ENCODE peak calls at places on chromosome 1, in four cellular contexts. D is DMS153; S is activated CD4-positive, alpha-beta T cell treated with anti-CD3 and anti-CD28 coated beads for 4 hours; G is fibroblast of the conjunctiva. I is an unnamed sample.

GRCh38 chr1:221812088-221812752 is 70.3 kb upstream of the DUSP10 start:
- DNase-seq in D (no peak), S (no peak), G (no peak), I (no peak)

GRCh38 chr1:159009704-159010361 is at the start of gene IFI16:
- DNase-seq in D (peak; percentile 66), S (peak; percentile 67), G (peak; percentile 92), I (no peak)

GRCh38 chr1:4658643-4659042 is 4.2 kb downstream of the AJAP1 start:
- DNase-seq in D (peak; percentile 24), S (no peak), G (no peak), I (no peak)

GRCh38 chr1:113976609-113977278 is 2.5 kb upstream of the OLFML3 start:
- DNase-seq in D (no peak), S (no peak), G (peak; percentile 40), I (no peak)

GRCh38 chr1:27318596-27318995 is 3.4 kb upstream of the TMEM222 start:
- DNase-seq in D (no peak), S (no peak), G (peak; percentile 53), I (no peak)

GRCh38 chr1:211783266-211783665 is 47.3 kb downstream of the LPGAT1 start:
- DNase-seq in D (no peak), S (no peak), G (no peak), I (no peak)

GRCh38 chr1:198563578-198563977 is 23.1 kb upstream of the ATP6V1G3 start:
- DNase-seq in D (no peak), S (no peak), G (no peak), I (no peak)

GRCh38 chr1:217896490-217896889 is 265.3 kb downstream of the SPATA17 start:
- DNase-seq in D (no peak), S (no peak), G (no peak), I (no peak)

GRCh38 chr1:109760581-109761226 is 3.0 kb downstream of the EPS8L3 start:
- DNase-seq in D (no peak), S (no peak), G (no peak), I (no peak)

GRCh38 chr1:172818841-172819527 is 160.1 kb downstream of the FASLG start:
- DNase-seq in D (no peak), S (peak; percentile 25), G (no peak), I (no peak)

I was measured in NCI-H510A.